ENCODE peak calls at places on chromosomes 3 and 15, in five cellular contexts. U, N, C, R and D are unnamed samples. For H3K27me3, the result is how much of the 10 kb centered on the place peaks cover.

GRCh38 chr3:100319951-100320350 is 14.6 kb upstream of the NIT2 start:
- DNase-seq in N (no peak), R (no peak), C (no peak), U (no peak), D (no peak)

GRCh38 chr15:93146196-93146595 is 57.2 kb upstream of the RGMA start:
- DNase-seq in C (no peak), R (no peak), U (no peak), N (no peak), D (no peak)

GRCh38 chr15:30921781-30922371 is 18.2 kb downstream of the FAN1 start:
- DNase-seq in N (no peak), R (peak), C (no peak), U (no peak), D (peak)

GRCh38 chr3:50573566-50574279 is 4.4 kb downstream of the HEMK1 start:
- DNase-seq in U (no peak), N (no peak), C (no peak), R (no peak), D (no peak)

GRCh38 chr15:73704869-73705645 is 20.9 kb downstream of the CD276 start:
- DNase-seq in U (peak), C (no peak), N (peak), R (peak), D (peak)

GRCh38 chr3:185420762-185421161 is 57.8 kb downstream of the MAP3K13 start:
- DNase-seq in N (no peak), U (no peak), C (peak), R (no peak), D (no peak)

GRCh38 chr3:7977245-7978103 is 524.1 kb upstream of the LMCD1 start:
- DNase-seq in N (no peak), R (no peak), U (no peak), C (no peak), D (no peak)

GRCh38 chr15:68997930-68998777 is 16.3 kb upstream of the NOX5 start:
- DNase-seq in N (no peak), R (no peak), C (no peak), U (no peak), D (no peak)

GRCh38 chr3:707041-707440 is 385.8 kb upstream of the CNTN6 start:
- DNase-seq in N (no peak), R (no peak), U (no peak), C (no peak), D (no peak)

GRCh38 chr15:76328962-76329361 is 7.6 kb upstream of the ISL2 start:
- DNase-seq in N (no peak), C (no peak), R (no peak), U (no peak), D (no peak)

GRCh38 chr3:72127843-72128242 is 342.9 kb upstream of the PROK2 start:
- DNase-seq in R (no peak), C (no peak), U (no peak), N (no peak), D (no peak)

GRCh38 chr3:140834266-140835037 is 107.2 kb upstream of the SLC25A36 start:
- DNase-seq in N (no peak), C (no peak), U (no peak), R (no peak), D (no peak)

GRCh38 chr3:157467165-157467564 is 30.5 kb downstream of the PTX3 start:
- DNase-seq in C (no peak), U (no peak), N (no peak), R (no peak), D (no peak)

GRCh38 chr15:27514526-27514925 is 543.5 kb downstream of the GABRG3 start:
- DNase-seq in R (no peak), C (no peak), N (no peak), U (no peak), D (no peak)

GRCh38 chr3:12437223-12437605 is 47.1 kb upstream of the TSEN2 start:
- DNase-seq in C (no peak), R (no peak), U (no peak), N (no peak), D (no peak)

GRCh38 chr15:44656913-44657312 is 6.5 kb downstream of the SPG11 start:
- DNase-seq in C (no peak), U (no peak), N (no peak), R (no peak), D (no peak)
- H3K27me3 ChIP-seq in C (under half), U (under half), N (under half), R (under half), D (under half)

GRCh38 chr3:143121240-143122088 is 1.9 kb downstream of the CHST2 start:
- DNase-seq in N (peak), C (no peak), U (peak), R (peak), D (peak)

GRCh38 chr3:143122608-143123352 is 3.2 kb downstream of the CHST2 start:
- DNase-seq in R (no peak), N (no peak), U (no peak), C (no peak), D (no peak)

GRCh38 chr3:143122089-143122430 is 2.5 kb downstream of the CHST2 start:
- DNase-seq in R (no peak), N (no peak), U (no peak), C (no peak), D (no peak)

GRCh38 chr3:143124683-143125520 is 5.3 kb downstream of the CHST2 start:
- DNase-seq in N (no peak), C (no peak), R (no peak), U (no peak), D (no peak)

DNA sequence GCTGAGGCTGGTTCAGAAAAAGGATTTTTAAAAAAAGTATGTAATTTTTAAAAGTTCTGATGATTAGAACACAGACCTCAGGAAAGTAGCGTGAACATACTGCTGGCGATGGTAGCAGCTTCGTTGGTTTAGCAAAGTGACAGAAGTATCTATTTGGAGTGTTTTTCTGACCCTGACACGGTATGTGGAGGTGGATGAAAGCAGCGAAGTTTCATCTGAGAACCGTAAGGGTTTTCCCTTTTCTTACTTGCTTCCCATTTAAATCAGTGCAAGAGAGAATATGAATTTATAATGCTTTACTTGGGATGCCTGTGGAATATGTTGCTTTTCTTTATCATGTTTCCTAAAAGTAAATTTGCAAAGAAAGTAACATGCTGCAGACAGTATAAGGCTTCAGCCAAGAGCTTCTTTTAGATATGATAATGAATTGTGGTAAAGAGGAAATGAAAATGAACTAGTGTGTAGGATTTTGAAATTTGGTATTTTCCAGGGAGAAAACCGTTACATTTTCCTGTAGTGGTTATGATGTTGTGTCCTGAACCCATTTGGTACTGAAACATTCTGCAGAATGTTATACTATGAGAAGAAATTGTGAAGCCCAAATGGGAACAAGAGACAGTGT is 3.9 kb downstream of the CHST2 start:
- DNase-seq in R (no peak), U (no peak), C (no peak), N (no peak), D (no peak)
- H3K4me3 ChIP-seq in R (peak), U (peak), C (peak), N (no peak), D (no peak)

GRCh38 chr15:78629031-78629715 is 8.4 kb upstream of the CHRNA3 start:
- DNase-seq in R (no peak), U (no peak), N (no peak), C (no peak), D (no peak)

GRCh38 chr15:78625621-78626280 is 5.0 kb upstream of the CHRNA3 start:
- DNase-seq in R (no peak), C (no peak), N (no peak), U (no peak), D (peak)

GRCh38 chr15:78628227-78628626 is 7.4 kb upstream of the CHRNA3 start:
- DNase-seq in U (no peak), C (no peak), N (no peak), R (no peak), D (no peak)

GRCh38 chr15:78624651-78625590 is 4.1 kb upstream of the CHRNA3 start:
- DNase-seq in C (no peak), N (no peak), R (no peak), U (no peak), D (peak)

DNA sequence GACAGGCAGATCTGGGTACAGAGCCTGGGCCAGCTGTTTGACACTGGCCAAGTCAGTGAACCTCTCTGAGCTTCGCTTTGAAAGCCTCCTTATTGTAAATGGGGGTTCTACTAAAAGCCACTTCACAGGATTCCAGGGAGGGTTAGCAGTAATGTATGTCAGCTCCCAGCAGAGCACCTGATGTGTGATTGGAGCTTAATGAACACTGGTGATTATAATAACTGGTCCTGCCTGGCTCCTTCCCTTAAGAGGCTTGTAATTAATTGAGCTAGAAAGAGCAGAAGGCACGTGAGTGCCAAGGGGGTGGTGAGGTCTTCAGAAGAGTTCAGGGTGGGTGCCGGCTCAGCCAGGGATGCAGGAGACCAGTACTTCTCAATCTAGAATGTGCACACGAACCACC is 5.8 kb upstream of the CHRNA3 start:
- DNase-seq in U (no peak), C (no peak), R (no peak), N (no peak), D (no peak)
- H3K27me3 ChIP-seq in U (under half), C (under half), R (half or more), N (under half), D (under half)

DNA sequence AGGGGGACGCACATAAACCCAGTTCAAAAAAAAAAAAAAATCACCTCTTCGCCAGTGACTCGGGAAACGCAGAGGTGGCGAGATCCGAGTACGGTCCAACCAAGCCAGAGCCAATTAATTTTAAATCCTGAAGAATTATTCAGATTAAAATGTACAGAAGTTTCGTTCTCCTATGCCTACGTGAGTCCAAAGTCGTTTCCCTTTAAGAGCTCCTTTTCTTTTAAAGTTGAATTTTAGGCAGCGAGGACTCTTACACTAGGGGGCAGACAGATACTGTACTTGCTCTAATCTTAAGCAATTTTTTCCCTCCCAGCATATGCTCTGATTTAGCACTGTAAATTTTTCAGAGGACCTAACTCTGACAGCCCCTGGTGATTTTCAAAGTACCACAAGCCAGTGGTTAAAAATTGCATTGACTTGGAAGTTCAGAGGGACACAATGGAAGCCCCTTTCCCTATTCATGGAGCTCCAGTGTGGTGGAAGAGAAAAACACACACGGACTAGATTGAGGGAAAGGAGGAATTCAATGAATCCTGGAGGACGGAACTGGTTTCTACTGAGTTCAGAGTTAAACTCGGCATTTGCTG is 3.3 kb upstream of the NR2F2 start:
- DNase-seq in C (peak), N (peak), U (no peak), R (no peak), D (peak)
- H3K4me3 ChIP-seq in C (peak), N (no peak), U (no peak), R (peak), D (peak)

GRCh38 chr15:38668433-38669159 is 104.0 kb upstream of the RASGRP1 start:
- DNase-seq in C (no peak), N (no peak), R (peak), U (no peak), D (no peak)
- H3K27me3 ChIP-seq in C (under half), N (under half), R (under half), U (under half), D (under half)

GRCh38 chr3:52494446-52494845 is 692 bp upstream of the STAB1 start:
- DNase-seq in U (no peak), R (no peak), C (no peak), N (no peak), D (peak)

GRCh38 chr3:52493232-52494017 is 1.7 kb upstream of the STAB1 start:
- DNase-seq in U (no peak), N (no peak), R (no peak), C (no peak), D (no peak)

GRCh38 chr3:52495777-52496602 is 852 bp downstream of the STAB1 start:
- DNase-seq in U (no peak), R (no peak), N (peak), C (no peak), D (no peak)

GRCh38 chr3:52492059-52492458 is 3.1 kb upstream of the STAB1 start:
- DNase-seq in R (no peak), C (no peak), N (no peak), U (no peak), D (no peak)

DNA sequence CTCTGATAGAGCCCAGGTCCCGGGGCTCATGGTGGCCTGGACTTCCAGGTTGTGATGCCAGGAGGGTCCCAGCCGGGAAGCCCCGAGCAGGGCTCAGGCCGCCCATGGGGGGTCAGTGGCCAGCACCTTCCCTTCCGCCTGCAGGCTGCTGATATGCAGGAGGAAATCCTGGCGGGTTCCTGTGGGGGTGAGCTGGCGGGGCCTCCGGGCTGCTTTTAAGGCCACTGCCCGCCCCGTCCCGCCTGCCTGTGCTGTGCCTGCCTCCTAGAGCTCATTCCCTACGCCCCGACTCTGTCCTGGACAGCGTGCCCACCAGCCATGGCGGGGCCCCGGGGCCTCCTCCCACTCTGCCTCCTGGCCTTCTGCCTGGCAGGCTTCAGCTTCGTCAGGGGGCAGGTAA is at the start of gene STAB1:
- DNase-seq in N (peak), R (no peak), C (no peak), U (no peak), D (peak)
- H3K4me3 ChIP-seq in N (no peak), R (peak), C (no peak), U (no peak), D (no peak)

GRCh38 chr3:28577941-28578340 is 229.3 kb upstream of the AZI2 start:
- DNase-seq in N (no peak), R (no peak), C (no peak), U (no peak), D (no peak)
- H3K27me3 ChIP-seq in N (under half), R (under half), C (under half), U (under half), D (under half)

GRCh38 chr3:23952646-23953045 is 7.6 kb downstream of the NR1D2 start:
- DNase-seq in N (no peak), R (no peak), C (peak), U (no peak), D (no peak)
- H3K4me3 ChIP-seq in N (no peak), R (no peak), C (peak), U (no peak), D (no peak)

DNA sequence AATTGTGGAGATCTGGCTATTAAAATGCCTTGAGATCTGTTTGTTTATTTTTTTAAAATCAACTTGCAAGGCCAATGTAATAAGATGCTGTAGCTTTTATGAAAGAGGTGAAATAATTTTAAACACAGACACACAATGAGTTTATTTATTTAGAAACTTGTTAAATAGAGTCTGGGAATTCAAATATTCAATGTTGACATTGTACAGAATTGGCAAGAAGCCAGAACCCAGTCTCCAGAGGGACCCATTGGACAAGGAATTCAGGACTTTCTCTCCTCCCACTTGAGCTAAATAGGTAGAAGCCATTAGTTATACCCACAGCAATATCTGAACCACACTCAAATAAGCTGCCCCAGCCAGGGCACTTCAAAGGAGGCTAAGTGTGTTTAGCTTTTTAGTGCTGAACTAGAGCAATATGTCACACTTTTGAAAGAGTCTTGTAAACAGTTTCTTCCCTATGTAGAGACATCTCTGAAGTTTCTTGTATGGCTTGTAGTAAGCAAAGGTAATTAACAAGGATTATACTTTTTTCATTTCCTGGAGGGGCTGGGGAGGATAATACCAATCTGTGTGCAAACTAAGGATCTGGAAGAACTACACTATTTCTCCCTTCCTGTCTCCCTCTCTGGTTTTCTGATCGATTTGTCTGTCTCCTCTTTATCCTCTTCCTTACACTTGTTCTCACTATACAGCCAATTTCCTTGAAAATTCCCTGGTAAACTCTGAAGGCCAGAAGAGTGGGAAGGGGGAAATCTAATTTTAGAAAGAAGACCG is 6.0 kb downstream of the MECOM start:
- DNase-seq in N (no peak), C (no peak), U (no peak), R (no peak), D (no peak)
- H3K27me3 ChIP-seq in N (half or more), C (under half), U (under half), R (half or more), D (under half)